ENCODE peak calls at places on chromosome 12, in seven cellular contexts. U is cardiac fibroblast, Z is ovary, G is GM06990, P is fibroblast of villous mesenchyme, S is heart left ventricle, R is BJ. T is an unnamed sample.

GRCh38 chr12:11765817-11766794 is 116.6 kb downstream of the ETV6 start:
- DNase-seq in Z (no peak), S (peak), P (peak), R (no peak), U (peak), G (peak), T (peak)

GRCh38 chr12:109877504-109878246 is 2.7 kb downstream of the GLTP start:
- DNase-seq in R (no peak), Z (no peak), P (no peak), S (no peak), G (no peak), U (no peak), T (no peak)

GRCh38 chr12:91422107-91422506 is 239.5 kb upstream of the DCN start:
- DNase-seq in R (no peak), Z (no peak), G (no peak), P (no peak), U (no peak), S (no peak), T (no peak)

GRCh38 chr12:107364875-107365518 is 271.6 kb upstream of the CRY1 start:
- DNase-seq in G (no peak), R (no peak), U (no peak), S (no peak), Z (no peak), P (no peak), T (no peak)

GRCh38 chr12:131910302-131911110 is 16.1 kb downstream of the ULK1 start:
- DNase-seq in S (no peak), U (no peak), Z (no peak), G (peak), R (no peak), P (no peak), T (no peak)

GRCh38 chr12:62684586-62685295 is 218.1 kb downstream of the MON2 start:
- DNase-seq in S (peak), R (no peak), Z (peak), G (no peak), U (peak), P (peak), T (peak)

GRCh38 chr12:118175823-118176447 is 40.0 kb downstream of the PEBP1 start:
- DNase-seq in U (no peak), R (no peak), G (no peak), Z (no peak), S (no peak), P (no peak), T (no peak)

GRCh38 chr12:58915634-58916033 is 4.7 kb downstream of the LRIG3 start:
- DNase-seq in U (peak), S (peak), R (peak), Z (peak), G (no peak), P (peak), T (peak)

GRCh38 chr12:93133361-93133760 is 204.3 kb upstream of the EEA1 start:
- DNase-seq in G (no peak), Z (no peak), P (peak), S (no peak), U (no peak), R (no peak), T (no peak)

GRCh38 chr12:123952037-123952436 is 20.6 kb downstream of the CCDC92 start:
- DNase-seq in P (no peak), R (no peak), Z (no peak), G (no peak), U (peak), S (no peak), T (peak)

GRCh38 chr12:15256760-15257159 is 35.5 kb upstream of the RERG start:
- DNase-seq in S (no peak), Z (no peak), R (no peak), G (no peak), U (peak), P (peak), T (peak)

GRCh38 chr12:20122274-20122673 is 246.1 kb upstream of the PDE3A start:
- DNase-seq in U (no peak), P (no peak), G (no peak), S (no peak), R (no peak), Z (no peak), T (no peak)
- TF ChIP-seq CTCF in U (no peak), P (no peak), G (no peak), S (no peak), R (no peak), Z (no peak), T (no peak)

GRCh38 chr12:48508987-48509386 is 16.4 kb upstream of the OR8S1 start:
- DNase-seq in Z (no peak), P (no peak), U (no peak), S (no peak), R (no peak), G (no peak), T (no peak)
- H3K4me3 ChIP-seq in Z (no peak), P (no peak), U (no peak), S (no peak), R (no peak), G (no peak), T (no peak)

DNA sequence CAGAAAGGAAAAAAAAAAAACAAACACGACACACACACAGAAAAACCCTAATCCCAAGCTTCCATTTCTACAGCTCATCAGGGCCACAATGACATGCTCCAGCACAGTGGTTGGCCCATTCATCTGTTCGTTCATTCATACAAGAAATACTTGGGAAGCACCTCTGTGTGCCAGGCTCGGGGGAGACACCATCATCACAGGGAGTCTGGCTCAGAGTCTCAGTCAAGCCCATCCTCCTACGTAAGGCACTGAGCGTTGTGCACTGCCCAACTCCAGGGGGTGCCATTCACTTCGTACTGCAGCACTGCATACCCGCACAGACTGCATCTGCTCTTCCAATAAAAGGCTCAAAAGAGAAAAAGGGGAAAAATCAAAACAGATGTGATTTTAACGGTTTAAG is 15.3 kb downstream of the VPS37B start:
- DNase-seq in R (no peak), S (no peak), G (no peak), Z (no peak), U (peak), P (peak), T (peak)
- TF ChIP-seq CTCF in R (peak), S (peak), G (peak), Z (no peak), U (peak), P (peak), T (peak)

GRCh38 chr12:105352940-105353635 is 22.6 kb downstream of the C12orf75 start:
- DNase-seq in U (peak), R (no peak), G (no peak), S (no peak), P (no peak), Z (no peak), T (no peak)
- H3K4me3 ChIP-seq in U (no peak), R (no peak), G (no peak), S (no peak), P (no peak), Z (no peak), T (no peak)

DNA sequence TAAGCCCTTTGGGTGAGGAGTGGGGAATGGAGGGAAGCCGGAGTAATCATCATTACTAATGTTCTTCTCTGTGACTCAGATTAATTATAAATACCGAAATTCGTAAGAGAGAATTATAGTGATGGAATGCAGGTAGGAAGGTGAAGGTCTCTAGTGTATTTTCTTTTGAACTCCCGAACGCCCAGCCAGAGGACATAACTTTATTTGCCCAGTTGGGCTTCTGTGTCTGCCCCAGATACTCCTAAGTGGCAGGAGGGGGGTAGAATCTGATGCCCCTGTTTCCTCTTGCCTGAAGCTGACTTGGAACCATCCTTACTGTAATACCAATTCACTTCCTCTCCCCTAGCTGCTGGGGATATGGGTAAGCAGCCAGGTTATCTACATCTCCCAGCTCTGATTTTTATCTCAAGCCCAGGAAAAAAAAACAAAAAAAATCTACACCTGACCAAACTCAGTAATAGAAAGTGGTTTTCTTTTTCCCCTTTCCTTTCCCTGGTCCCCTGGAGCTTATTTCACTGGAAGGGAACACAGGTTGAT is 84.4 kb upstream of the CISTR start:
- DNase-seq in S (no peak), P (no peak), R (no peak), U (no peak), G (no peak), Z (no peak), T (no peak)
- TF ChIP-seq CTCF in S (no peak), P (no peak), R (no peak), U (no peak), G (no peak), Z (no peak), T (no peak)

T was measured in fibroblast of pulmonary artery.